ENCODE peak calls at places on chromosomes 1 and 21, in nine cellular contexts. E is cardiac fibroblast, Q is WERI-Rb-1, B is AG09309, N is ovary, M is fibroblast of mammary gland, K is OCI-LY7, G is endothelial cell, L is progenitor cell of endocrine pancreas. H is an unnamed sample.

GRCh38 chr21:16196521-16197208 is 466.9 kb downstream of the USP25 start:
- DNase-seq in K (no peak), G (no peak), E (peak), Q (no peak), N (no peak), B (no peak), M (peak), L (no peak), H (peak)

GRCh38 chr1:3999941-4000735 is 100.1 kb upstream of the C1orf174 start:
- DNase-seq in Q (no peak), M (no peak), E (no peak), K (no peak), N (peak), B (no peak), G (no peak), L (no peak), H (no peak)

GRCh38 chr21:44455524-44456206 is 355 bp downstream of the LRRC3 start:
- DNase-seq in N (peak), B (no peak), E (peak), Q (peak), G (peak), K (no peak), M (peak), L (no peak), H (no peak)

GRCh38 chr1:6080469-6080868 is 34.8 kb downstream of the KCNAB2 start:
- DNase-seq in K (no peak), Q (peak), M (no peak), E (no peak), G (no peak), L (no peak), B (no peak), N (no peak), H (no peak)

GRCh38 chr1:70906790-70907189 is 140.8 kb downstream of the PTGER3 start:
- DNase-seq in Q (no peak), B (no peak), M (no peak), E (no peak), L (no peak), G (no peak), K (no peak), N (no peak), H (no peak)

GRCh38 chr1:162612606-162613400 is 19.5 kb upstream of the DDR2 start:
- DNase-seq in N (no peak), K (no peak), M (peak), L (no peak), B (peak), E (peak), G (no peak), Q (peak), H (peak)

GRCh38 chr21:42316891-42317290 is 1.7 kb upstream of the TFF3 start:
- DNase-seq in N (no peak), E (no peak), G (no peak), B (no peak), K (no peak), L (no peak), Q (no peak), M (no peak), H (no peak)

GRCh38 chr1:155188268-155188667 is 14.6 kb downstream of the TRIM46 start:
- DNase-seq in M (no peak), G (no peak), Q (no peak), K (no peak), B (no peak), N (no peak), L (no peak), E (no peak), H (no peak)

DNA sequence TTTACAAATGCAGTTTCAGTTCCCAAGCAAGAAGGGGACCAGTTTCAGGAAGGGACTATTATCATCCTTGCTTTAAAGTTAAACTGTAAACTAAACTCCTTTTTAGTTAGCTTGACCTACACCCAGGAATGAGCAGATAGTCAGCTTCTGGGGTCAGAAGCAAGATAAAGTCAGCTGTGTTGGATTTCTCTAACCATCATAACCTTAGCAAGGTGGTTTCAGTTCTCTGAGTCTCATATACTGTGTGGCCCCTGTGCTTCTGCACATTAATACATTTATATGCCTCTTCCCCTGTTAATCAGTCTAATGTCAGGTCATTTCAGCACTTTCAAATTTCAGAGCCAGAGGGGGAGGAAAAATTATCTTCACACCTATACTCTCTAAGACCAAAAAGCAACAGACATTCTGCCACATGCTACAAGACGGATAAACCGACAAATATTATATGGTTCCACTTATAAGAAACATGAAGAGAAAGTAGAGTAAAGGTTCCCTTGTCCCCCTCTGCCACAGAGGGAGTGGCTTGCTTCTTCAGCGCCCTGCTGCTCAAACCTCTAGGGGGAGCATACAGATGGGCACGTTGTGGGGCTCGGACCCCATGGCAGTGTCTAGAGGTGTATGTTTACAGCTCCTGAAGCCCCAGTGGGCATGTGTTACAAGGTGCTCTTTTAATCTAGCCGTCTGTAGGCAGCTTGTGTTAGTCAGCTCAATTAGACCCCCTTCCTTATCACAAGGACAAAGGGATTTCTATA is 89.1 kb downstream of the SMYD3 start:
- DNase-seq in B (no peak), G (no peak), Q (no peak), K (no peak), L (no peak), M (no peak), E (no peak), N (no peak), H (no peak)
- TF ChIP-seq CTCF in B (no peak), G (no peak), Q (no peak), K (peak), L (no peak), M (no peak), E (no peak), N (no peak), H (no peak)

GRCh38 chr21:45829566-45830147 is 151.9 kb upstream of the COL6A1 start:
- DNase-seq in G (no peak), N (no peak), B (no peak), L (no peak), M (no peak), E (no peak), K (no peak), Q (no peak), H (no peak)
- TF ChIP-seq CTCF in G (no peak), N (no peak), B (no peak), L (no peak), M (no peak), E (no peak), K (no peak), Q (no peak), H (no peak)

GRCh38 chr1:62906428-62906886 is 122.5 kb downstream of the ATG4C start:
- DNase-seq in N (no peak), G (peak), K (peak), B (no peak), M (peak), L (no peak), E (peak), Q (no peak), H (peak)
- TF ChIP-seq CTCF in N (no peak), G (peak), K (peak), B (peak), M (peak), L (peak), E (peak), Q (peak), H (peak)

DNA sequence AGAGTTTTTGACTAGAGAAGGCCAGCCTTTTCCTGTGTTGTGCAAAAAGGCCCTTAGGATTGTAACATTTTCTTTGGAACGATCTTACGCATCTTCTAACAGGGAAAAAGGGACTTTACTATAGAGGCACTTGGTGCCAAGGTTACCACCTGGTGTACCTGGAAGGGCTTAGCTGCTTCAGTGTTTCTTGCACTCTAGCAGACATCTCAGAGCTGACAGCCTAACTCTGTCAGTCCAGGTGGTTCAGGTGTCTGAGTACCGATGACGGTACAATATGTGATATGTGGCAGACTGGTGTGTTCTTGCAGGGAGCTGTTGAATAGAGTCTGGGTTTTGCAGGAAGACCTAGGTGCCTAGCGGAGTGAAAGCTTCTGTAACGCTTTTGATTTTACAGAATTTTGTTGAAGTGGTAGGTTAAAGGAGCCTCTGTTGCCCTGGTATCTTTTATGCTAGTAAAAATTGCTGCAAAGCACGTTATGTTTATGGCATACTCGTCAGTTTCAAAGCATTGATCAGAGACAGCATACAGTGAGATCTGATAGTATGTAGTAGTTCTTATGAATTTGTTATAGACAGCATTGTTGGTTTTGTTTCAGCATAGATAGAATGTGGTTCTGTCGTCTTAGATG is 1.4 kb downstream of the MAGI3 start:
- DNase-seq in M (no peak), G (no peak), E (no peak), B (no peak), N (no peak), K (peak), Q (peak), L (no peak), H (peak)
- TF ChIP-seq CTCF in M (no peak), G (no peak), E (no peak), B (no peak), N (no peak), K (no peak), Q (no peak), L (no peak), H (no peak)